ENCODE peak calls at places on chromosomes 12 and 14, in nine cellular contexts. C is HS-5, I is fibroblast of pulmonary artery, B is amniotic stem cell, H is T-helper 1 cell, F is RKO, P is NCI-H1092, E is head of caudate nucleus, R is activated T-cell treated with anti-CD3 and anti-CD28 coated beads for 24 hours. S is an unnamed sample.

GRCh38 chr12:12270226-12270625 is 3.4 kb upstream of the LRP6 start:
- DNase-seq in C (no peak), I (no peak), B (no peak), H (no peak), F (no peak), P (no peak), E (no peak), R (no peak), S (no peak)

GRCh38 chr12:125696044-125696443 is 630.8 kb downstream of the AACS start:
- DNase-seq in C (no peak), I (no peak), B (no peak), H (no peak), F (no peak), P (no peak), E (no peak), R (no peak), S (no peak)

GRCh38 chr12:27277846-27278260 is 33.8 kb downstream of the STK38L start:
- DNase-seq in C (peak; percentile 30), I (peak; percentile 95), B (peak; percentile 70), H (no peak), F (peak; percentile 11), P (no peak), E (no peak), R (no peak), S (peak; percentile 21)

GRCh38 chr12:128961957-128962356 is 108.7 kb downstream of the GLT1D1 start:
- DNase-seq in C (no peak), I (no peak), B (no peak), H (no peak), F (no peak), P (no peak), E (no peak), R (no peak), S (no peak)

GRCh38 chr14:68392393-68393085 is 400.3 kb downstream of the ZFP36L1 start:
- DNase-seq in C (no peak), I (peak; percentile 35), B (no peak), H (no peak), F (no peak), P (no peak), E (peak; percentile 51), R (no peak), S (no peak)

GRCh38 chr14:33291529-33292104 is 352.9 kb downstream of the NPAS3 start:
- DNase-seq in C (no peak), I (no peak), B (no peak), H (no peak), F (no peak), P (no peak), E (no peak), R (no peak), S (no peak)

GRCh38 chr14:29637406-29637805 is 290.2 kb downstream of the PRKD1 start:
- DNase-seq in C (no peak), I (peak; percentile 85), B (no peak), H (no peak), F (no peak), P (peak; percentile 73), E (peak; percentile 80), R (no peak), S (peak; percentile 50)

GRCh38 chr12:68842784-68843567 is 35.0 kb downstream of the MDM2 start:
- DNase-seq in C (no peak), I (no peak), B (no peak), H (no peak), F (no peak), P (no peak), E (no peak), R (no peak), S (no peak)

GRCh38 chr12:61513972-61514371 is 746.2 kb upstream of the USP15 start:
- DNase-seq in C (no peak), I (no peak), B (no peak), H (no peak), F (no peak), P (no peak), E (peak; percentile 32), R (no peak), S (no peak)

GRCh38 chr12:52149182-52149641 is 42.6 kb downstream of the KRT80 start:
- DNase-seq in C (no peak), I (no peak), B (no peak), H (no peak), F (no peak), P (no peak), E (no peak), R (no peak), S (no peak)

GRCh38 chr14:34926552-34926951 is 51.4 kb upstream of the BAZ1A start:
- DNase-seq in C (no peak), I (peak; percentile 63), B (no peak), H (no peak), F (no peak), P (no peak), E (no peak), R (no peak), S (no peak)

GRCh38 chr12:45966486-45966885 is 23.9 kb downstream of the SCAF11 start:
- DNase-seq in C (peak; percentile 10), I (peak; percentile 83), B (no peak), H (no peak), F (no peak), P (no peak), E (no peak), R (no peak), S (peak; percentile 79)

GRCh38 chr14:98099527-98099926 is 1172.5 kb downstream of the BCL11B start:
- DNase-seq in C (no peak), I (no peak), B (no peak), H (no peak), F (no peak), P (no peak), E (no peak), R (no peak), S (no peak)

GRCh38 chr14:76769636-76770292 is 8.5 kb downstream of the VASH1 start:
- DNase-seq in C (no peak), I (no peak), B (no peak), H (no peak), F (no peak), P (no peak), E (no peak), R (no peak), S (no peak)

GRCh38 chr12:10690906-10691305 is 17.1 kb upstream of the STYK1 start:
- DNase-seq in C (no peak), I (no peak), B (no peak), H (no peak), F (no peak), P (no peak), E (no peak), R (no peak), S (no peak)

GRCh38 chr14:102905116-102906108 is 17.1 kb upstream of the AMN start:
- DNase-seq in C (no peak), I (no peak), B (no peak), H (no peak), F (no peak), P (no peak), E (no peak), R (no peak), S (no peak)

GRCh38 chr14:104882325-104882973 is 17.4 kb downstream of the CEP170B start:
- DNase-seq in C (no peak), I (no peak), B (no peak), H (no peak), F (no peak), P (peak; percentile 34), E (no peak), R (no peak), S (peak; percentile 36)

GRCh38 chr14:103260629-103261124 is 73.4 kb upstream of the EIF5 start:
- DNase-seq in C (peak; percentile 18), I (peak; percentile 74), B (no peak), H (no peak), F (peak; percentile 59), P (peak; percentile 21), E (peak; percentile 47), R (no peak), S (peak; percentile 70)

GRCh38 chr14:101687756-101688546 is 73.6 kb upstream of the PPP2R5C start:
- DNase-seq in C (no peak), I (no peak), B (no peak), H (no peak), F (no peak), P (no peak), E (no peak), R (no peak), S (no peak)

GRCh38 chr12:55970775-55971174 is 3.1 kb upstream of the RAB5B start:
- DNase-seq in C (no peak), I (peak; percentile 75), B (no peak), H (no peak), F (no peak), P (no peak), E (no peak), R (no peak), S (no peak)

GRCh38 chr14:37094502-37094901 is 77.9 kb downstream of the SLC25A21 start:
- DNase-seq in C (no peak), I (no peak), B (no peak), H (no peak), F (no peak), P (no peak), E (no peak), R (no peak), S (no peak)

GRCh38 chr14:68961361-68961760 is 17.7 kb downstream of the ACTN1 start:
- DNase-seq in C (no peak), I (no peak), B (no peak), H (no peak), F (no peak), P (no peak), E (no peak), R (no peak), S (no peak)

GRCh38 chr12:101839324-101840283 is 8.8 kb upstream of the GNPTAB start:
- DNase-seq in C (no peak), I (peak; percentile 78), B (no peak), H (peak; percentile 63), F (peak; percentile 49), P (peak; percentile 3), E (peak; percentile 84), R (peak; percentile 64), S (peak; percentile 81)

GRCh38 chr14:69012251-69012953 is 33.3 kb upstream of the ACTN1 start:
- DNase-seq in C (no peak), I (peak; percentile 55), B (no peak), H (no peak), F (no peak), P (no peak), E (no peak), R (no peak), S (no peak)

GRCh38 chr12:28023156-28023887 is 50.8 kb upstream of the PTHLH start:
- DNase-seq in C (peak; percentile 92), I (peak; percentile 93), B (peak; percentile 39), H (no peak), F (peak; percentile 87), P (no peak), E (no peak), R (no peak), S (peak; percentile 72)

GRCh38 chr14:81384900-81385299 is 15.2 kb downstream of the STON2 start:
- DNase-seq in C (peak; percentile 32), I (no peak), B (no peak), H (no peak), F (no peak), P (no peak), E (no peak), R (no peak), S (peak; percentile 93)

GRCh38 chr14:92887157-92887556 is 35.8 kb upstream of the CHGA start:
- DNase-seq in C (no peak), I (no peak), B (no peak), H (no peak), F (no peak), P (no peak), E (no peak), R (no peak), S (no peak)

GRCh38 chr12:3207858-3208257 is 130.7 kb downstream of the TSPAN9 start:
- DNase-seq in C (no peak), I (no peak), B (no peak), H (no peak), F (no peak), P (no peak), E (no peak), R (no peak), S (no peak)

GRCh38 chr12:109727746-109728726 is 14.4 kb downstream of the FAM222A start:
- DNase-seq in C (no peak), I (no peak), B (no peak), H (no peak), F (no peak), P (no peak), E (peak; percentile 63), R (no peak), S (no peak)

GRCh38 chr14:89000007-89000942 is 175.8 kb downstream of the TTC8 start:
- DNase-seq in C (peak; percentile 79), I (peak; percentile 97), B (peak; percentile 54), H (no peak), F (peak; percentile 88), P (no peak), E (no peak), R (no peak), S (peak; percentile 66)

GRCh38 chr12:110338754-110339153 is 57.7 kb downstream of the ATP2A2 start:
- DNase-seq in C (no peak), I (peak; percentile 29), B (no peak), H (no peak), F (peak; percentile 21), P (no peak), E (no peak), R (no peak), S (peak; percentile 36)

S was measured in ACHN.